ENCODE peak calls at places on chromosomes 13 and 19, in seven cellular contexts. B, K, D, S, G, V and J are unnamed samples.

GRCh38 chr13:25249001-25249543 is 38.2 kb downstream of the MTMR6 start:
- DNase-seq in V (peak), S (no peak), B (no peak), K (no peak), D (peak), G (peak), J (no peak)

GRCh38 chr13:33340631-33341030 is 55.1 kb upstream of the STARD13 start:
- DNase-seq in V (peak), G (no peak), K (no peak), S (no peak), B (no peak), D (no peak), J (no peak)

GRCh38 chr13:106318941-106319411 is 216.5 kb downstream of the EFNB2 start:
- DNase-seq in V (peak), D (no peak), K (no peak), S (peak), G (no peak), B (no peak), J (no peak)

GRCh38 chr13:67416047-67416925 is 186.2 kb upstream of the PCDH9 start:
- DNase-seq in V (peak), D (peak), G (no peak), K (no peak), B (no peak), S (no peak), J (no peak)

GRCh38 chr19:807627-808175 is 10.4 kb downstream of the PTBP1 start:
- DNase-seq in B (no peak), S (no peak), K (no peak), V (no peak), D (no peak), G (no peak), J (no peak)

GRCh38 chr13:114115796-114116195 is 16.6 kb downstream of the RASA3 start:
- DNase-seq in D (no peak), S (no peak), B (peak), K (no peak), G (no peak), V (no peak), J (peak)

GRCh38 chr19:46068345-46069258 is 27.8 kb upstream of the IGFL4 start:
- DNase-seq in D (peak), G (no peak), B (no peak), K (no peak), S (peak), V (peak), J (no peak)

GRCh38 chr13:33639158-33639557 is 178.8 kb upstream of the RFC3 start:
- DNase-seq in G (no peak), B (no peak), S (no peak), D (peak), K (no peak), V (peak), J (no peak)

GRCh38 chr19:48501961-48502719 is 9.5 kb downstream of the LMTK3 start:
- DNase-seq in G (peak), D (peak), S (peak), K (peak), B (peak), V (no peak), J (no peak)

GRCh38 chr13:43159007-43159406 is 135.6 kb downstream of the DNAJC15 start:
- DNase-seq in G (no peak), S (no peak), V (peak), D (no peak), K (no peak), B (no peak), J (no peak)

GRCh38 chr19:56113071-56113632 is 7.9 kb downstream of the ZNF787 start:
- DNase-seq in S (no peak), K (no peak), B (no peak), D (no peak), G (no peak), V (no peak), J (no peak)

DNA sequence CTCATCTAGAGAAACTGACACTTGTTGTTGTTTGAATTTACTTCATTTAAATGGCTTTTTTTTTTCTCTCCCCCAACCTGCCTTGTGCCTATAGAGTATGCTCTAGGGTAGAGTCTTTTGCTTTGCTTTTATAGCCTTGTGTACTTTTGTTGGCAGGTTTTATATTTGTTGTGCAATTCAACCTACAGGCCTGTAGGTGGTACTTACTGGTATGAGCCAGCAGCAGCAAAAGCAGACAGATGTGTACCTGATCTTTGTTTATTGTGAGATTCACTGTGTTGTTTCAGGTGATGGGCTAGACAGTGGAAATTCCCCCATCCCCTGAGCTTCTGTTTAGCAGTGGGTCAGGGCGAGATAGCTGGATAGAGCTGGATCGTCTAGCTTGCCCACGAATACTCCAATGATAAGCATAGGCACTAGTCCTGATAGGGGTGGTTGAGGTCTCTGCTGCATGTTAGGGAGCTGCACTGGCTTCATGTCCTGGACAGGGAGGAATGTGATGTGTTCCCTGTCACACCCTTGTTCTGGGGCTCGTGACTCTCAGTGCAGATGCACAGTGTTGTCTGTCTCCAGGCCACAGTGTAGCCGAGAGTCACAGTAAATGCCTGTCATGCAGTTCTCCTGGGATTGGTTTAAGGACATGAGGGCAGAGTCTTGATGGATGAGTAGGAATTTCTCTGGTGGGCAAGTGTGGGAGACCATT is 21.3 kb downstream of the DNAJC3 start:
- DNase-seq in S (no peak), G (no peak), D (no peak), V (peak), B (no peak), K (no peak), J (no peak)
- TF ChIP-seq CTCF in S (peak), G (no peak), D (peak), V (peak), B (no peak), K (no peak), J (peak)

GRCh38 chr19:34432797-34433196 is 4.6 kb downstream of the UBA2 start:
- DNase-seq in S (no peak), V (no peak), G (no peak), K (no peak), D (no peak), B (no peak), J (no peak)

GRCh38 chr19:34428549-34429285 is 536 bp downstream of the UBA2 start:
- DNase-seq in G (peak), S (no peak), D (peak), K (peak), B (no peak), V (peak), J (no peak)

GRCh38 chr19:34431681-34432402 is 3.7 kb downstream of the UBA2 start:
- DNase-seq in D (no peak), B (no peak), S (no peak), K (no peak), G (no peak), V (no peak), J (no peak)

GRCh38 chr19:34429553-34429952 is 1.4 kb downstream of the UBA2 start:
- DNase-seq in K (no peak), D (no peak), S (no peak), B (no peak), G (no peak), V (no peak), J (no peak)

DNA sequence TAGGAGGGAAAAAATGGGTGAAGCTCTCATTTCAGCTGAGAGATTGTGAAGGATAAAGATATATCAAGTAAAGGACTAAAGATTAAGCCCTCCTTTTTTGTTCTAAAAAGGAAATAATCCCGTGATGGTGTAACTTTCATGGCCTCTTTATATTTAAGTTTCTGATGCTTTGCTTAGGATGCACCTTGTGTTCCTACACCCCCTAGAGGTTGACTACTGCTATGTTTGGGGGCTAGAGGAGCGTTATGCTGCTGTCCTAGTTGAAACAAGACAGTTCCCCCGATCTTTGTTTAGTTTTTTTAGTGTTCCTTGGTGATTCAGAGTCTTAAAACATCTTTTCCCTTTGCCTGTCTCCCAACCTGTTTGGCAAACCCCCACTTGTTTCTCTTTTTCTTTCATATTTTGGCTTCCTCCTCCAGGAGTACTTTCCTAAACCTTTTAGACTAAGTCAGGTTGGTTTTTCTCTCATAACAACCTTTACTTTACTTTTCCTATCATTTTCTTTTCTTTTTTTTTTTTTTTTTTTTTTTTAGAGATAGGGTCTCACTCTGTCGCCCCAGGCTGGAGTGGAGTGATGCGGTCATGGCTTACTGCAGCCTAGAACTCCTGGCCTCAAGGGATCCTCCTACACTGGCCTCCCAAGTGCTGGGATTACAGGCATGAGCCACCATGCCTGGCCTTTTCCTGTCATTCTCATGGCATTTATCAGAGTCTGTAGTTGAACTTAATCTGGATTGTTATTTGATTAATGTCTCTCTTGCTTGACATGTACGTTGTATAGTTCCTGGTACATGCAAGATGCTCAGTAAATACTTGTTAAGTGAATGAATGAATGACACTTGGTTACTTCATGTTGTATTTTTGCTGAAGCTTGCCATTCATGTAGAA is 2.8 kb downstream of the UBA2 start:
- DNase-seq in K (no peak), D (peak), S (no peak), V (peak), B (peak), G (peak), J (no peak)
- TF ChIP-seq CTCF in K (peak), D (peak), S (peak), V (peak), B (peak), G (peak), J (peak)

GRCh38 chr19:40390084-40390742 is at the start of gene HIPK4:
- DNase-seq in G (no peak), S (no peak), B (no peak), K (no peak), V (no peak), D (no peak), J (no peak)

GRCh38 chr19:40392123-40392522 is 2.1 kb upstream of the HIPK4 start:
- DNase-seq in V (no peak), K (no peak), S (no peak), B (no peak), G (no peak), D (no peak), J (no peak)

GRCh38 chr19:40393894-40394815 is 4.2 kb upstream of the HIPK4 start:
- DNase-seq in D (no peak), S (no peak), G (no peak), V (no peak), B (no peak), K (no peak), J (no peak)

GRCh38 chr19:40394816-40395210 is 4.8 kb upstream of the HIPK4 start:
- DNase-seq in G (no peak), K (no peak), V (no peak), D (no peak), S (no peak), B (no peak), J (no peak)

GRCh38 chr19:40392894-40393517 is 3.0 kb upstream of the HIPK4 start:
- DNase-seq in B (no peak), V (peak), D (peak), K (peak), G (no peak), S (no peak), J (no peak)
- TF ChIP-seq CTCF in B (no peak), V (peak), D (peak), K (peak), G (no peak), S (peak), J (no peak)

GRCh38 chr19:57814505-57815246 is at the start of gene ZNF552:
- DNase-seq in V (peak), G (peak), K (peak), D (peak), S (peak), B (peak), J (peak)
- TF ChIP-seq CTCF in V (no peak), G (no peak), K (peak), D (peak), S (no peak), B (no peak), J (no peak)

DNA sequence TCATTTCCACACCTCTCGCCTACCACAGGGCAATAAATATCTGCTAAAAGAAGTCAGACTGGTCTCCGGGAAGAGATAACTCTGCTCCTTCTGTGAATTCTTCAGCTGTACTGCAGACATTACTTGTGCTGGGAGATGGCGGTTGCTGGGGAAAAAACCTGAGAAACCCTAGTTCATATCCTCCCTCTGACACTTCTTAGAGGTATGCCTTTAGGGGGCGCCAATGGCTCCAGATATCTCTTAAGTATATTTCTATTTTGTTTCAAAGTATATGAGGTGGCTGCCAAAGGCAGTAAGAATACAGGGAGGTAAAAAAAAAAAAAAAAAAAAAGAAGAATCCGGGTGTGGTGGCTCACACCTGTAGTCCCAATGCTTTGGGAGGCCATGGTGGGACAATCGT is 175.2 kb downstream of the PAN3 start:
- DNase-seq in D (no peak), V (peak), S (no peak), K (no peak), B (no peak), G (peak), J (no peak)
- TF ChIP-seq CTCF in D (no peak), V (no peak), S (peak), K (no peak), B (no peak), G (peak), J (no peak)

DNA sequence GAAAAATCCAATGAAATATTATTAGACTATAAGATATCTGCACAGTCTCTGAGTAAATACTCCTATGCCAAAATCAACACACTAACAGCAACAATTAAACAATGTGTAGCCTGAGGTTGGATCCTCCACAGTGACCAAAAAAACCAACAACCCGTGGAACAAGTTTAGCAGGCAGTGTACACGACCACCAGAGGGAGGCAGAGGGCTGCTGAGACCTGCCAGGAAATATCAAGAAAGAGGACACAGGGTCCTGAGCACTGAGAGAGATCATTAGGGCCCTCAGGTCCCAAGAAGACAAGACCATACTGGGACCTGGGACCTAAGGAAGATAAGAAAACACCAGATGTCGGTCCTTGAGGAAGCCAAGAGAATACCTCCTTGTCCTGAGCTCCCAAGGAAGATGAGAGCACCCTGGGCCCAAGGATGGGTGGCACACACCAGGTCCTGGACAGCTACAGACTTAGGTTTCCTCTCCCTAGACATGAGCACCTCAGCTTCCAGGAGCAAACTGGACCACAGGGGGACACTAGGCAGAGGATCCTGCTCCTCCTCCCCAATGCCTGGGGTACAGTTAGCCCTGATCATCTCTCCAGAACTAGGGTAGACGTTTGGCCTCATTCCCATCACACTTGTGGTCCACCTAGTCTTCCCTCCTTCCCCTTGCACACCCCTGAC is 822 bp upstream of the ZNF274 start:
- DNase-seq in B (peak), V (peak), S (no peak), G (peak), D (peak), K (peak), J (peak)
- TF ChIP-seq CTCF in B (peak), V (peak), S (peak), G (peak), D (peak), K (peak), J (peak)

GRCh38 chr19:28981994-28982393 is 231.0 kb downstream of the UQCRFS1 start:
- DNase-seq in D (no peak), B (no peak), G (no peak), S (no peak), V (no peak), K (no peak), J (no peak)

GRCh38 chr19:28980236-28980868 is 232.6 kb downstream of the UQCRFS1 start:
- DNase-seq in G (no peak), S (no peak), K (no peak), B (no peak), D (no peak), V (peak), J (no peak)

GRCh38 chr19:28972144-28972543 is 240.8 kb downstream of the UQCRFS1 start:
- DNase-seq in D (no peak), S (no peak), V (no peak), K (no peak), B (no peak), G (no peak), J (no peak)

GRCh38 chr19:28977826-28978225 is 235.1 kb downstream of the UQCRFS1 start:
- DNase-seq in S (no peak), B (no peak), G (no peak), D (no peak), K (no peak), V (no peak), J (no peak)
- TF ChIP-seq CTCF in S (peak), B (no peak), G (no peak), D (no peak), K (no peak), V (peak), J (no peak)

GRCh38 chr19:14198384-14199376 is 7.3 kb downstream of the ADGRL1 start:
- DNase-seq in V (peak), B (no peak), K (no peak), D (peak), G (no peak), S (no peak), J (no peak)
- TF ChIP-seq CTCF in V (no peak), B (no peak), K (no peak), D (peak), G (no peak), S (peak), J (no peak)